ENCODE peak calls at places on chromosomes 11 and 22, in four cellular contexts. J is WERI-Rb-1, R is GM23248, H is HCT116. K is an unnamed sample.

GRCh38 chr11:65585396-65586246 is 9.8 kb downstream of the EHBP1L1 start:
- DNase-seq in H (no peak), J (no peak), R (no peak), K (no peak)

GRCh38 chr11:120180571-120181445 is 30.0 kb upstream of the OAF start:
- DNase-seq in J (no peak), H (no peak), R (peak), K (no peak)

GRCh38 chr22:19986410-19987341 is 29.9 kb downstream of the ARVCF start:
- DNase-seq in J (peak), R (peak), H (no peak), K (no peak)

GRCh38 chr22:21082248-21082647 is 36.5 kb downstream of the LRRC74B start:
- DNase-seq in J (no peak), R (no peak), H (no peak), K (no peak)

GRCh38 chr11:72869845-72870244 is 55.6 kb downstream of the ATG16L2 start:
- DNase-seq in H (no peak), J (no peak), R (no peak), K (no peak)

GRCh38 chr11:115317428-115318185 is 186.6 kb downstream of the CADM1 start:
- DNase-seq in H (no peak), J (no peak), R (no peak), K (no peak)

GRCh38 chr11:125315088-125315740 is 150.7 kb downstream of the PKNOX2 start:
- DNase-seq in R (peak), J (no peak), H (no peak), K (no peak)

GRCh38 chr11:73570415-73571114 is 27.3 kb downstream of the FAM168A start:
- DNase-seq in H (peak), J (peak), R (peak), K (no peak)

GRCh38 chr22:42528591-42529307 is 9.2 kb upstream of the RRP7A start:
- DNase-seq in H (no peak), J (no peak), R (no peak), K (no peak)

DNA sequence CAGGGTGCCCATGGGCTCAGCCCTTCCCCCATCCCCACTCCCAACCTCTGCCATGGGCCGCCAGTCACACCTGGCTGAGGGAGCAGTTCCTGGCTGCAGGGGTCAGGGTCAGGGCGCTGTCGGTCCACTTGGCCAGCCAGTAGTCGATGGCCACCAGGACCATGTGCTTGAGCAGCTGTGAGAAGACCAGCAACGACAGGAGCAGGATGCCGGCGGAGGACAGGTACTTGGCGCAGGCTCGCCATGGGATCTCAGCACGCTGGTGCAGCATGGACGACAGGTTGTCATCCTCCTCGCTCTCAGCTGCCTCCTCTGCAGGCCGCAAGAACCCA is 18.3 kb upstream of the KCNJ11 start:
- DNase-seq in R (no peak), J (no peak), H (no peak), K (no peak)
- H3K27ac ChIP-seq in R (no peak), J (no peak), H (no peak), K (no peak)

GRCh38 chr11:57460756-57461749 is 725 bp downstream of the RTN4RL2 start:
- DNase-seq in J (no peak), R (no peak), H (no peak), K (no peak)
- H3K4me3 ChIP-seq in J (peak), R (peak), H (peak), K (peak)

DNA sequence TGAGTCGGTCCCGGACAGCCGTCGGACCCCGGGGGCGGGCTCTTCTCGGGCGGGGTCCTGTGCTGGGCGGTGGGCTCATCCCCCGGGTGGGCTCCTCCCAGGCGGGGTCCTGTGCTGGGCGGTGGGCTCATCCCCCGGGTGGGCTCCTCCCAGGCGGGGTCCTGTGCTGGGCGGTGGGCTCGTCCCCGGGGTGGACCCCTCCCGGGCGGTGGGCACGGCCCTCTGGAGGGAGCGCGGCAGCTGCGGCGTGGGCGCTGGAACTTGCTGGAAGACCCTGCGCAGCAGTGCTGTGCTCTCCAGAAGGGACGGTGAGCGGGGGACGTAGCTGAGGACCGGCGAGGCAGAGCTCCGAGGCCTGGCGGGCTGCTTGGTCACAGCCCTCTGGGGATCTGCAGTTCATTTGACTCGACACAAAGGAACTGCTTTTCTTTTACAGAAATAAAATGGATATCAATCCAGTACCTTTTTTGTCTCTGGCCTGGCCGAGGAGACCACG is 602 bp downstream of the JAM3 start:
- DNase-seq in H (no peak), R (peak), J (no peak), K (no peak)
- H3K27ac ChIP-seq in H (no peak), R (peak), J (peak), K (no peak)

GRCh38 chr11:10263929-10264328 is 30.1 kb downstream of the SBF2 start:
- DNase-seq in J (no peak), R (peak), H (no peak), K (no peak)

GRCh38 chr11:10261821-10262220 is 32.2 kb downstream of the SBF2 start:
- DNase-seq in R (peak), H (no peak), J (no peak), K (no peak)

GRCh38 chr11:10267821-10268220 is 26.2 kb downstream of the SBF2 start:
- DNase-seq in H (no peak), R (no peak), J (no peak), K (no peak)

GRCh38 chr11:10268746-10269487 is 25.1 kb downstream of the SBF2 start:
- DNase-seq in R (peak), H (no peak), J (no peak), K (no peak)

DNA sequence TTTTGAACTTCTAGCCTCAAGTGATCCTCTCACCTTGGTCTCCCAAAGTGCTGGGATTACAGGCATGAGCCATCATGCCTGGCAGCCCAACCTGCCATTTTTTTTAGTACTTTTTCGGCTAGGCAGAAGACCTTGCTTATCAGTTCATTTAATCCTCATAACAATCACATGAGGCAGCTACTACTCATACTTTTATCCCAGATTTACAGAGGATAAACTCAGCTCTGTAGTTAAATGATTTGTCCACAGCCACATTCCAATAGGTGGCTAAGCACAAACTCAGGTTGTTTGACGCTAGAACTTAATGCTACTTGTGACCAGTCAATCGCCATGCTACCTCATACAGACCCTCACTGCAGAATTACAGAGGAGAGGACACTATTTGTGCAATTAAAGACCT is 28.1 kb downstream of the SBF2 start:
- DNase-seq in R (no peak), J (no peak), H (no peak), K (no peak)
- H3K4me3 ChIP-seq in R (no peak), J (no peak), H (no peak), K (no peak)